ENCODE peak calls at places on chromosomes 4 and X, in five cellular contexts. One of them, this sample, is unnamed.

GRCh38 chrX:17597836-17598434 is 139.4 kb upstream of the SCML1 start:
- DNase-seq in stomach: peak; percentile 86
- DNase-seq in CD8-positive, alpha-beta memory T cell: no peak
- DNase-seq in Caco-2: no peak
- DNase-seq in HCT116: no peak
- DNase-seq in this sample: no peak

GRCh38 chrX:55713635-55714034 is 3.9 kb upstream of the RRAGB start:
- DNase-seq in HCT116: no peak
- DNase-seq in Caco-2: no peak
- DNase-seq in stomach: no peak
- DNase-seq in CD8-positive, alpha-beta memory T cell: no peak
- DNase-seq in this sample: no peak

GRCh38 chr4:72366601-72367000 is 202.4 kb downstream of the ADAMTS3 start:
- DNase-seq in stomach: no peak
- DNase-seq in HCT116: no peak
- DNase-seq in Caco-2: no peak
- DNase-seq in CD8-positive, alpha-beta memory T cell: no peak
- DNase-seq in this sample: no peak

GRCh38 chrX:39125834-39126233 is 324.6 kb downstream of the MID1IP1 start:
- DNase-seq in HCT116: no peak
- DNase-seq in CD8-positive, alpha-beta memory T cell: no peak
- DNase-seq in Caco-2: no peak
- DNase-seq in stomach: no peak
- DNase-seq in this sample: no peak

GRCh38 chr4:53928825-53929224 is 135.6 kb downstream of the CHIC2 start:
- DNase-seq in Caco-2: peak; percentile 49
- DNase-seq in HCT116: no peak
- DNase-seq in CD8-positive, alpha-beta memory T cell: no peak
- DNase-seq in stomach: no peak
- DNase-seq in this sample: no peak

GRCh38 chr4:157076578-157076947 is 613 bp downstream of the GLRB start:
- DNase-seq in HCT116: no peak
- DNase-seq in CD8-positive, alpha-beta memory T cell: no peak
- DNase-seq in stomach: no peak
- DNase-seq in Caco-2: no peak
- DNase-seq in this sample: no peak

GRCh38 chr4:127370495-127371069 is 262.2 kb upstream of the INTU start:
- DNase-seq in stomach: peak; percentile 75
- DNase-seq in Caco-2: peak; percentile 1
- DNase-seq in CD8-positive, alpha-beta memory T cell: no peak
- DNase-seq in HCT116: no peak
- DNase-seq in this sample: no peak

GRCh38 chr4:4590496-4590895 is 48.6 kb upstream of the STX18 start:
- DNase-seq in stomach: no peak
- DNase-seq in Caco-2: no peak
- DNase-seq in HCT116: no peak
- DNase-seq in CD8-positive, alpha-beta memory T cell: no peak
- DNase-seq in this sample: no peak

GRCh38 chrX:35726176-35726575 is 72.0 kb upstream of the MAGEB16 start:
- DNase-seq in HCT116: no peak
- DNase-seq in stomach: no peak
- DNase-seq in Caco-2: no peak
- DNase-seq in CD8-positive, alpha-beta memory T cell: no peak
- DNase-seq in this sample: no peak

GRCh38 chr4:75289843-75290616 is 224.2 kb downstream of the RCHY1 start:
- DNase-seq in HCT116: peak; percentile 47
- DNase-seq in stomach: peak; percentile 26
- DNase-seq in CD8-positive, alpha-beta memory T cell: no peak
- DNase-seq in Caco-2: peak; percentile 25
- DNase-seq in this sample: no peak

GRCh38 chrX:39309018-39309620 is 507.9 kb downstream of the MID1IP1 start:
- DNase-seq in stomach: no peak
- DNase-seq in Caco-2: no peak
- DNase-seq in CD8-positive, alpha-beta memory T cell: peak; percentile 37
- DNase-seq in HCT116: no peak
- DNase-seq in this sample: peak; percentile 46

GRCh38 chr4:33551244-33551643 is 2693.1 kb downstream of the ARAP2 start:
- DNase-seq in CD8-positive, alpha-beta memory T cell: no peak
- DNase-seq in Caco-2: no peak
- DNase-seq in HCT116: no peak
- DNase-seq in stomach: no peak
- DNase-seq in this sample: no peak

GRCh38 chr4:56215901-56216300 is 171.4 kb downstream of the AASDH start:
- DNase-seq in HCT116: peak; percentile 33
- DNase-seq in stomach: peak; percentile 47
- DNase-seq in Caco-2: no peak
- DNase-seq in CD8-positive, alpha-beta memory T cell: no peak
- DNase-seq in this sample: no peak

GRCh38 chr4:55510685-55511084 is 36.0 kb downstream of the CLOCK start:
- DNase-seq in Caco-2: no peak
- DNase-seq in HCT116: no peak
- DNase-seq in CD8-positive, alpha-beta memory T cell: no peak
- DNase-seq in stomach: no peak
- DNase-seq in this sample: no peak

GRCh38 chr4:105859233-105859632 is 36.0 kb upstream of the NPNT start:
- DNase-seq in HCT116: peak; percentile 26
- DNase-seq in Caco-2: no peak
- DNase-seq in stomach: no peak
- DNase-seq in CD8-positive, alpha-beta memory T cell: no peak
- DNase-seq in this sample: no peak

GRCh38 chr4:140237616-140238352 is 83.8 kb upstream of the MAML3 start:
- DNase-seq in Caco-2: no peak
- DNase-seq in CD8-positive, alpha-beta memory T cell: no peak
- DNase-seq in stomach: peak; percentile 70
- DNase-seq in HCT116: no peak
- DNase-seq in this sample: no peak

GRCh38 chr4:900073-900472 is 32.0 kb downstream of the GAK start:
- DNase-seq in Caco-2: no peak
- DNase-seq in stomach: no peak
- DNase-seq in CD8-positive, alpha-beta memory T cell: no peak
- DNase-seq in HCT116: no peak
- DNase-seq in this sample: no peak

GRCh38 chrX:2484721-2485459 is 15.9 kb downstream of the DHRSX start:
- DNase-seq in HCT116: no peak
- DNase-seq in Caco-2: no peak
- DNase-seq in stomach: no peak
- DNase-seq in CD8-positive, alpha-beta memory T cell: no peak
- DNase-seq in this sample: no peak

GRCh38 chrX:24478516-24478915 is 13.4 kb downstream of the PDK3 start:
- DNase-seq in Caco-2: no peak
- DNase-seq in CD8-positive, alpha-beta memory T cell: no peak
- DNase-seq in stomach: no peak
- DNase-seq in HCT116: no peak
- DNase-seq in this sample: no peak

GRCh38 chr4:55754754-55755350 is 64.7 kb upstream of the EXOC1L start:
- DNase-seq in CD8-positive, alpha-beta memory T cell: no peak
- DNase-seq in HCT116: peak; percentile 13
- DNase-seq in stomach: no peak
- DNase-seq in Caco-2: no peak
- DNase-seq in this sample: no peak

GRCh38 chrX:31459361-31459760 is 387.5 kb upstream of the FTHL17 start:
- DNase-seq in Caco-2: no peak
- DNase-seq in stomach: no peak
- DNase-seq in HCT116: no peak
- DNase-seq in CD8-positive, alpha-beta memory T cell: no peak
- DNase-seq in this sample: no peak

GRCh38 chrX:8194216-8194615 is 23.1 kb upstream of the VCX2 start:
- DNase-seq in HCT116: no peak
- DNase-seq in CD8-positive, alpha-beta memory T cell: no peak
- DNase-seq in stomach: no peak
- DNase-seq in Caco-2: no peak
- DNase-seq in this sample: no peak

GRCh38 chr4:7890635-7891393 is 48.8 kb downstream of the AFAP1 start:
- DNase-seq in Caco-2: no peak
- DNase-seq in stomach: no peak
- DNase-seq in HCT116: no peak
- DNase-seq in CD8-positive, alpha-beta memory T cell: no peak
- DNase-seq in this sample: no peak

GRCh38 chr4:109014593-109015412 is 251.9 kb upstream of the ETNPPL start:
- DNase-seq in CD8-positive, alpha-beta memory T cell: no peak
- DNase-seq in HCT116: no peak
- DNase-seq in stomach: no peak
- DNase-seq in Caco-2: no peak
- DNase-seq in this sample: no peak

GRCh38 chrX:153499258-153499657 is 4.5 kb downstream of the BGN start:
- DNase-seq in stomach: no peak
- DNase-seq in Caco-2: no peak
- DNase-seq in HCT116: no peak
- DNase-seq in CD8-positive, alpha-beta memory T cell: no peak
- DNase-seq in this sample: no peak
- H3K4me3 ChIP-seq in stomach: no peak overlapping the region
- H3K4me3 ChIP-seq in Caco-2: no peak overlapping the region
- H3K4me3 ChIP-seq in HCT116: no peak overlapping the region
- H3K4me3 ChIP-seq in CD8-positive, alpha-beta memory T cell: no peak overlapping the region
- H3K4me3 ChIP-seq in this sample: no peak overlapping the region

GRCh38 chrX:369563-370101 is 17.1 kb downstream of the PPP2R3B start:
- DNase-seq in HCT116: no peak
- DNase-seq in stomach: no peak
- DNase-seq in Caco-2: no peak
- DNase-seq in CD8-positive, alpha-beta memory T cell: no peak
- DNase-seq in this sample: no peak
- H3K4me3 ChIP-seq in HCT116: no peak overlapping the region
- H3K4me3 ChIP-seq in stomach: no peak overlapping the region
- H3K4me3 ChIP-seq in Caco-2: no peak overlapping the region
- H3K4me3 ChIP-seq in CD8-positive, alpha-beta memory T cell: no peak overlapping the region
- H3K4me3 ChIP-seq in this sample: no peak overlapping the region

DNA sequence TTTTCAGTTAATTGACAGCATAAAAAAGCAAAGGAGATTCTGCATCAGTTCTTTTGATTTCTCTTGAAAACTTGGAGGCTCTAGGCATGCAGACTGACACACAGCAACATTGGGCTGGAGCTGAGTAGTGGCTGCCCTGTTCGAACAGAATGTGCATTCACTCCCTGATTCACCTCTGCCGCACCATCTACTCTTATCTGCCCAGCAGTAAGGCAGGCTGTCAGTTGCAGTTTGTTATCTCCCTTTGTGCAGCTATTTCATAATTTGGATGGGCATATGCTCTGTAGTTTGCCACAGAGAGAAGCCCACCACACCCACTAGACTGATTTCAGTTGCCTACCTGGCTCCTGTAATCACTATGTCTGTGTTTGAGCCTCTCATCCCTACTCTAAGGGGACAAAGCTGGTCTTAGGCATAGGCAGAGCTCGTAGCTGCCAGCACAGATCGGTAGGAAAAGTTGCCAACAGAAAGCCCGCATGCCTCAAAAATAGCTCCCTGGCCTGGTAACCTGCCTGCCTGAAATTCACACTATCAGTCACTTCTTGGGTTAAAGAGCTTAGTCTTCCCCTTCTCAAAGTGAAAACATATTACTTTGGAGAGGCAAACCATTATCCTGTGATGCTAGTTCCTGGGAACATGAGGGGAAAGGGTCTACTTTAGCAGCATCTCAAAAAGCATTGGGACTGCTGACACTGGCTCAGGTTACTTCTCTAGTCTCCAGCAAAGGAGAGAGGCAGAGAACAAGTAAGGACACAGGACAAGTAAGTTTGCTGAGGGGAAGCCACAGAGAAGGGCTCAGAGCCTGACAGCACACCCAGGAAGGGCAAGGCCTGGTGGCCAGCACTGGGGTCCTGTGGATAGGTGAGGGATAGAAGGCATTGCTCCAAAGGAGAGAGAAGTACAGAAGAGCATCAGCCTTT is 75.9 kb upstream of the TMEM164 start:
- DNase-seq in CD8-positive, alpha-beta memory T cell: no peak
- DNase-seq in Caco-2: no peak
- DNase-seq in HCT116: no peak
- DNase-seq in stomach: no peak
- DNase-seq in this sample: no peak
- H3K4me3 ChIP-seq in CD8-positive, alpha-beta memory T cell: no peak overlapping the region
- H3K4me3 ChIP-seq in Caco-2: no peak overlapping the region
- H3K4me3 ChIP-seq in HCT116: no peak overlapping the region
- H3K4me3 ChIP-seq in stomach: no peak overlapping the region
- H3K4me3 ChIP-seq in this sample: no peak overlapping the region

GRCh38 chrX:137916090-137916746 is 350.3 kb downstream of the ZIC3 start:
- DNase-seq in stomach: peak; percentile 26
- DNase-seq in HCT116: no peak
- DNase-seq in CD8-positive, alpha-beta memory T cell: no peak
- DNase-seq in Caco-2: no peak
- DNase-seq in this sample: no peak
- H3K4me3 ChIP-seq in stomach: no peak overlapping the region
- H3K4me3 ChIP-seq in HCT116: no peak overlapping the region
- H3K4me3 ChIP-seq in CD8-positive, alpha-beta memory T cell: no peak overlapping the region
- H3K4me3 ChIP-seq in Caco-2: no peak overlapping the region
- H3K4me3 ChIP-seq in this sample: no peak overlapping the region

GRCh38 chr4:10096201-10096975 is 20.2 kb downstream of the WDR1 start:
- DNase-seq in HCT116: peak; percentile 76
- DNase-seq in CD8-positive, alpha-beta memory T cell: peak; percentile 69
- DNase-seq in Caco-2: no peak
- DNase-seq in stomach: peak; percentile 63
- DNase-seq in this sample: peak; percentile 73

GRCh38 chr4:10098770-10099139 is 17.8 kb downstream of the WDR1 start:
- DNase-seq in HCT116: peak; percentile 41
- DNase-seq in CD8-positive, alpha-beta memory T cell: no peak
- DNase-seq in Caco-2: no peak
- DNase-seq in stomach: no peak
- DNase-seq in this sample: peak; percentile 42

GRCh38 chr4:10095296-10095991 is 21.2 kb downstream of the WDR1 start:
- DNase-seq in stomach: no peak
- DNase-seq in CD8-positive, alpha-beta memory T cell: no peak
- DNase-seq in HCT116: no peak
- DNase-seq in Caco-2: no peak
- DNase-seq in this sample: no peak

GRCh38 chr4:10097906-10098769 is 18.5 kb downstream of the WDR1 start:
- DNase-seq in CD8-positive, alpha-beta memory T cell: no peak
- DNase-seq in HCT116: no peak
- DNase-seq in stomach: no peak
- DNase-seq in Caco-2: no peak
- DNase-seq in this sample: no peak

GRCh38 chr4:10096976-10097330 is 19.6 kb downstream of the WDR1 start:
- DNase-seq in stomach: no peak
- DNase-seq in HCT116: no peak
- DNase-seq in CD8-positive, alpha-beta memory T cell: no peak
- DNase-seq in Caco-2: no peak
- DNase-seq in this sample: no peak
- H3K4me3 ChIP-seq in stomach: no peak overlapping the region
- H3K4me3 ChIP-seq in HCT116: no peak overlapping the region
- H3K4me3 ChIP-seq in CD8-positive, alpha-beta memory T cell: no peak overlapping the region
- H3K4me3 ChIP-seq in Caco-2: no peak overlapping the region
- H3K4me3 ChIP-seq in this sample: no peak overlapping the region

GRCh38 chr4:6309755-6310154 is 40.1 kb downstream of the WFS1 start:
- DNase-seq in Caco-2: no peak
- DNase-seq in HCT116: no peak
- DNase-seq in stomach: no peak
- DNase-seq in CD8-positive, alpha-beta memory T cell: no peak
- DNase-seq in this sample: no peak
- H3K4me3 ChIP-seq in Caco-2: no peak overlapping the region
- H3K4me3 ChIP-seq in HCT116: no peak overlapping the region
- H3K4me3 ChIP-seq in stomach: peak overlapping the region; percentile 59
- H3K4me3 ChIP-seq in CD8-positive, alpha-beta memory T cell: no peak overlapping the region
- H3K4me3 ChIP-seq in this sample: no peak overlapping the region

This sample was measured in CD4-positive, CD25-positive, alpha-beta regulatory T cell.